ENCODE peak calls at places on chromosomes 6 and 20, in five cellular contexts. P is EL, A is dermis microvascular lymphatic vessel endothelial cell, S is cardiac muscle cell, Q is NCI-H446. N is an unnamed sample.

GRCh38 chr6:157929765-157930319 is 51.8 kb upstream of the SYNJ2 start:
- DNase-seq in S (no peak), P (no peak), Q (no peak), A (no peak), N (no peak)

GRCh38 chr6:56406276-56407269 is 159.2 kb upstream of the COL21A1 start:
- DNase-seq in A (no peak), P (no peak), S (no peak), Q (no peak), N (no peak)

GRCh38 chr6:7673063-7673536 is 52.8 kb upstream of the BMP6 start:
- DNase-seq in S (peak), A (no peak), Q (no peak), P (peak), N (peak)

GRCh38 chr6:3162067-3162497 is 4.7 kb upstream of the TUBB2A start:
- DNase-seq in Q (no peak), A (no peak), S (peak), P (no peak), N (no peak)

GRCh38 chr6:115602471-115602870 is 458.2 kb downstream of the FRK start:
- DNase-seq in Q (peak), S (no peak), A (no peak), P (no peak), N (peak)

GRCh38 chr20:3233131-3233990 is 5.6 kb downstream of the SLC4A11 start:
- DNase-seq in Q (no peak), S (no peak), A (no peak), P (no peak), N (no peak)

GRCh38 chr20:4813839-4814695 is 92.4 kb downstream of the PRND start:
- DNase-seq in S (no peak), A (no peak), P (no peak), Q (no peak), N (peak)

GRCh38 chr6:149362289-149362688 is 37.8 kb upstream of the SUMO4 start:
- DNase-seq in A (no peak), P (no peak), S (no peak), Q (no peak), N (peak)

GRCh38 chr6:39882567-39882953 is 51.7 kb downstream of the MOCS1 start:
- DNase-seq in P (peak), S (peak), Q (peak), A (peak), N (peak)

GRCh38 chr6:13776602-13777001 is 37.8 kb downstream of the MCUR1 start:
- DNase-seq in A (no peak), S (no peak), Q (no peak), P (no peak), N (peak)

GRCh38 chr20:5400164-5400762 is 83.5 kb upstream of the PROKR2 start:
- DNase-seq in A (peak), Q (no peak), S (peak), P (no peak), N (peak)

N was measured in M059J.